ENCODE peak calls at places on chromosomes 4 and X, in five cellular contexts. K is fibroblast of lung, I is KBM-7, R is AG08395, J is H7. D is an unnamed sample.

GRCh38 chrX:18654873-18655836 is 16.8 kb downstream of the RS1 start:
- DNase-seq in K (peak), I (no peak), R (no peak), J (no peak), D (no peak)

GRCh38 chr4:139279723-139280620 is at the start of gene MGARP:
- DNase-seq in K (peak), I (no peak), R (peak), J (peak), D (no peak)

GRCh38 chrX:146173742-146174141 is 356.1 kb downstream of the SLITRK2 start:
- DNase-seq in K (no peak), I (no peak), R (no peak), J (no peak), D (no peak)

GRCh38 chr4:63029380-63029779 is 1379.9 kb downstream of the TECRL start:
- DNase-seq in K (no peak), I (no peak), R (no peak), J (no peak), D (no peak)

GRCh38 chr4:99633772-99634171 is 23.9 kb downstream of the C4orf54 start:
- DNase-seq in K (peak), I (no peak), R (no peak), J (no peak), D (no peak)

GRCh38 chrX:133516691-133517090 is 101.4 kb upstream of the GPC4 start:
- DNase-seq in K (no peak), I (no peak), R (no peak), J (no peak), D (no peak)

GRCh38 chrX:13087322-13088154 is 43.1 kb upstream of the FAM9C start:
- DNase-seq in K (peak), I (peak), R (no peak), J (no peak), D (peak)

GRCh38 chr4:1315838-1316536 is 26.3 kb downstream of the MAEA start:
- DNase-seq in K (no peak), I (no peak), R (no peak), J (no peak), D (no peak)

GRCh38 chrX:15334561-15334960 is 762 bp downstream of the PIGA start:
- DNase-seq in K (peak), I (peak), R (peak), J (no peak), D (peak)

GRCh38 chr4:187204389-187204920 is 480.8 kb upstream of the FAT1 start:
- DNase-seq in K (peak), I (no peak), R (no peak), J (no peak), D (no peak)

GRCh38 chr4:155914782-155915181 is 11.3 kb downstream of the TDO2 start:
- DNase-seq in K (peak), I (no peak), R (no peak), J (no peak), D (no peak)

GRCh38 chr4:187380181-187380581 is 615.4 kb upstream of the ZFP42 start:
- DNase-seq in K (no peak), I (peak), R (no peak), J (peak), D (no peak)

GRCh38 chr4:188295899-188296298 is 156.7 kb downstream of the TRIML1 start:
- DNase-seq in K (no peak), I (no peak), R (peak), J (no peak), D (peak)

GRCh38 chrX:11766487-11766886 is 8.4 kb downstream of the MSL3 start:
- DNase-seq in K (no peak), I (no peak), R (no peak), J (no peak), D (no peak)

GRCh38 chrX:12978205-12979010 is 3.5 kb downstream of the TMSB4X start:
- DNase-seq in K (peak), I (peak), R (no peak), J (peak), D (peak)

GRCh38 chrX:141467442-141467841 is 117.1 kb downstream of the SPANXA1 start:
- DNase-seq in K (no peak), I (no peak), R (no peak), J (no peak), D (peak)

GRCh38 chr4:133565379-133565778 is 416.3 kb downstream of the PCDH10 start:
- DNase-seq in K (peak), I (no peak), R (no peak), J (no peak), D (peak)

GRCh38 chrX:13535371-13535770 is 34.0 kb upstream of the EGFL6 start:
- DNase-seq in K (peak), I (peak), R (no peak), J (no peak), D (no peak)

GRCh38 chr4:24921491-24921890 is 8.6 kb upstream of the CCDC149 start:
- DNase-seq in K (no peak), I (no peak), R (no peak), J (no peak), D (no peak)

GRCh38 chr4:37490391-37491347 is 195.5 kb downstream of the RELL1 start:
- DNase-seq in K (no peak), I (no peak), R (no peak), J (no peak), D (no peak)

GRCh38 chrX:23799469-23800065 is 16.6 kb downstream of the SAT1 start:
- DNase-seq in K (peak), I (no peak), R (no peak), J (no peak), D (no peak)

GRCh38 chrX:22196151-22196550 is 76.6 kb upstream of the CBLL2 start:
- DNase-seq in K (no peak), I (no peak), R (no peak), J (no peak), D (no peak)

GRCh38 chrX:12979011-12979629 is 4.2 kb downstream of the TMSB4X start:
- DNase-seq in K (no peak), I (no peak), R (no peak), J (peak), D (no peak)

GRCh38 chr4:7423801-7424552 is 10.8 kb downstream of the PSAPL1 start:
- DNase-seq in K (peak), I (no peak), R (peak), J (no peak), D (no peak)

GRCh38 chr4:81207793-81208192 is 7.2 kb downstream of the PRKG2 start:
- DNase-seq in K (peak), I (no peak), R (peak), J (no peak), D (peak)